ENCODE peak calls at places on chromosomes 3 and 15, in seven cellular contexts. G, X, U, W, Q, R and C are unnamed samples.

GRCh38 chr3:24344784-24345439 is 149.7 kb downstream of the THRB start:
- DNase-seq in G (no peak), X (no peak), U (no peak), W (no peak), Q (no peak), R (no peak), C (no peak)

GRCh38 chr15:86445750-86446149 is 366.1 kb downstream of the AGBL1 start:
- DNase-seq in G (no peak), X (no peak), U (no peak), W (no peak), Q (no peak), R (no peak), C (no peak)

GRCh38 chr3:98513136-98513535 is 9.6 kb downstream of the CLDND1 start:
- DNase-seq in G (no peak), X (peak), U (no peak), W (no peak), Q (no peak), R (no peak), C (no peak)

GRCh38 chr3:141412936-141413354 is 44.6 kb downstream of the ZBTB38 start:
- DNase-seq in G (no peak), X (no peak), U (peak), W (no peak), Q (no peak), R (no peak), C (no peak)

GRCh38 chr3:176767385-176767784 is 429.9 kb downstream of the TBL1XR1 start:
- DNase-seq in G (no peak), X (peak), U (no peak), W (no peak), Q (no peak), R (no peak), C (peak)

GRCh38 chr3:5197022-5197421 is 9.5 kb downstream of the EDEM1 start:
- DNase-seq in G (no peak), X (no peak), U (no peak), W (no peak), Q (no peak), R (no peak), C (no peak)

GRCh38 chr3:195209836-195210551 is 61.0 kb downstream of the XXYLT1 start:
- DNase-seq in G (peak), X (no peak), U (no peak), W (no peak), Q (no peak), R (no peak), C (no peak)

GRCh38 chr3:47005212-47006144 is 26.0 kb downstream of the NBEAL2 start:
- DNase-seq in G (peak), X (no peak), U (no peak), W (no peak), Q (no peak), R (no peak), C (no peak)

GRCh38 chr3:130725746-130726145 is 20.9 kb downstream of the PIK3R4 start:
- DNase-seq in G (no peak), X (no peak), U (no peak), W (no peak), Q (no peak), R (no peak), C (no peak)

GRCh38 chr3:106963446-106963845 is 413.8 kb upstream of the CCDC54 start:
- DNase-seq in G (no peak), X (no peak), U (no peak), W (no peak), Q (no peak), R (no peak), C (peak)

GRCh38 chr3:106969596-106969995 is 407.6 kb upstream of the CCDC54 start:
- DNase-seq in G (no peak), X (no peak), U (no peak), W (no peak), Q (no peak), R (no peak), C (no peak)

GRCh38 chr3:106965286-106965685 is 412.0 kb upstream of the CCDC54 start:
- DNase-seq in G (no peak), X (no peak), U (no peak), W (no peak), Q (no peak), R (no peak), C (no peak)
- TF ChIP-seq JUND in G (no peak), X (no peak), U (no peak), W (no peak), Q (no peak), R (no peak), C (no peak)

GRCh38 chr3:13109516-13109915 is 36.3 kb upstream of the IQSEC1 start:
- DNase-seq in G (no peak), X (no peak), U (no peak), W (no peak), Q (no peak), R (no peak), C (no peak)
- TF ChIP-seq JUND in G (no peak), X (no peak), U (no peak), W (no peak), Q (no peak), R (no peak), C (no peak)

GRCh38 chr3:82461049-82461889 is 699.8 kb upstream of the GBE1 start:
- DNase-seq in G (no peak), X (no peak), U (peak), W (no peak), Q (no peak), R (no peak), C (peak)

GRCh38 chr3:82467051-82467450 is 705.6 kb upstream of the GBE1 start:
- DNase-seq in G (no peak), X (no peak), U (no peak), W (no peak), Q (no peak), R (no peak), C (no peak)

GRCh38 chr3:82462977-82463376 is 701.5 kb upstream of the GBE1 start:
- DNase-seq in G (no peak), X (no peak), U (peak), W (no peak), Q (no peak), R (no peak), C (no peak)
- TF ChIP-seq JUND in G (no peak), X (no peak), U (no peak), W (no peak), Q (no peak), R (no peak), C (no peak)

DNA sequence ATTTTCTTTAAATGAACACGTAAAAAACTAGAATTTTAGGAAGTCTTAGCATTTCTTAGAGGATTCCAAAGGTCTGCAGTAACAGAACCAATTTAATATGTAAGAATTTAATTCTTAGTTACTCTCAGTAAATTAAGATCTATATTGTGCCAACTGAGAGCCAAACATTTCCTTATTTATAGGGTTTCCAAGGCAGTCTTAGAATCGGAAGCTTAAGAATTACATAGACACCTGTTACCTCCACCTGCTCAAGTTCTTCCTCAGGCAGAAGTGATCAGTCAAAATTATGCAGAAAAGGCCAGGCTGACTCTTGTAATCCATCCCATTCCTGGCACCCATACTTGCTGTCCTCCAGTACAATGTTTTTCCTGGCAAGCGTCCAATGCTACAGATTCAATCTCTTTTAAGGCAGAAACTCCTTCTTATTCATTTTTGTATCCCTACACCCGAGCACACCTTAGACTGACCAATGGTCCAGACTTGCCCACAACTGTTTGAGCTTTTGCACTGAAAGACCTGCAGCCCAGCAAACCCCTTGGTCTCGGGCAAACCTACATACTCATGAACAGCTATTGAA is 64.3 kb downstream of the NCEH1 start:
- DNase-seq in G (peak), X (no peak), U (no peak), W (no peak), Q (no peak), R (no peak), C (peak)
- TF ChIP-seq JUND in G (no peak), X (no peak), U (no peak), W (no peak), Q (no peak), R (no peak), C (no peak)

GRCh38 chr3:28745436-28745835 is 396.8 kb upstream of the AZI2 start:
- DNase-seq in G (no peak), X (no peak), U (no peak), W (no peak), Q (no peak), R (no peak), C (no peak)
- TF ChIP-seq JUND in G (no peak), X (no peak), U (no peak), W (no peak), Q (no peak), R (no peak), C (no peak)

DNA sequence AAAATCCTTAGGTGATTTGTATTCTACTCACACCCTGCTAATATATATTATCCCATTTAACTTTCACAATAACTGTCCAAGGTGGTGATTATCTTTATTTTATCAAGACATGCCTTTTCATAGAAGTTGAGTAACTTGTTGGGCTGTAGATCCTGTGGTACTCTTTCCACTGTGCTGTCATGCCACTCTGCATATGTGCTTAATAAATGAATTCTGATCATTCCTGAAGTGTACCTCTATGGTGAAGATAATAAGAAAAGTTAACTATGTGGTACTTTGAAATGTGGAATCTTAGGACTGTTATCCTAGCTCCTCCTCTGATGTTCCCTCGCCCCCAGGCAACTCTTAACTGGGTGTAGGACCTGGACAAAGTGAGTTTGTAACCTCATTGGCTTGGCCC is 5.2 kb downstream of the SNRK start:
- DNase-seq in G (no peak), X (no peak), U (no peak), W (no peak), Q (no peak), R (no peak), C (no peak)
- TF ChIP-seq JUND in G (no peak), X (no peak), U (no peak), W (no peak), Q (no peak), R (no peak), C (no peak)

GRCh38 chr15:67341539-67341938 is 87.0 kb downstream of the IQCH start:
- DNase-seq in G (no peak), X (no peak), U (no peak), W (no peak), Q (no peak), R (no peak), C (no peak)

GRCh38 chr15:67343206-67343605 is 88.6 kb downstream of the IQCH start:
- DNase-seq in G (no peak), X (no peak), U (no peak), W (no peak), Q (no peak), R (no peak), C (no peak)

GRCh38 chr15:67334973-67335372 is 80.4 kb downstream of the IQCH start:
- DNase-seq in G (no peak), X (no peak), U (no peak), W (no peak), Q (no peak), R (no peak), C (no peak)

GRCh38 chr15:67335534-67336222 is 81.1 kb downstream of the IQCH start:
- DNase-seq in G (no peak), X (no peak), U (no peak), W (no peak), Q (no peak), R (no peak), C (no peak)

DNA sequence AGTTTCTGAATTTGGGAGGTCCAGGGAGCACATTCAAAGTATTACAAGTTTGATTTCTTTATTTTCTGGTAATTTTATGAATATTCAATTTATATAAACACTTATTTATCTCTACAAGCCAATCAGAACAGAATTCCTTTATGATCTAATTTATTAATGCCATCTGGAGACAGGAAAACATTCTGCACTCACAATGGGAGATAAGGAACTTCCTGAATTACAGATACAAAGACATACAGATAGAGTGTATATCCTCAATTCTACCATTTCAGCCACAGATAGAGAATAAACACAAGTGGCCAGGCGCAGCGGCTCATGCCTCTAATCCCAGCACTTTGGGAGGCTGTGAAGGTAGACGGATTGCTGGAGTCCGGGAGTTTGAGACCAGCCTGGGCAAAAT is 86.0 kb downstream of the IQCH start:
- DNase-seq in G (peak), X (no peak), U (no peak), W (no peak), Q (no peak), R (no peak), C (no peak)
- TF ChIP-seq JUND in G (no peak), X (no peak), U (no peak), W (no peak), Q (no peak), R (no peak), C (no peak)

GRCh38 chr15:37093480-37094410 is 6.6 kb downstream of the MEIS2 start:
- DNase-seq in G (no peak), X (no peak), U (no peak), W (no peak), Q (no peak), R (no peak), C (no peak)
- TF ChIP-seq JUND in G (peak), X (no peak), U (no peak), W (no peak), Q (no peak), R (no peak), C (no peak)